ENCODE peak calls at places on chromosomes 4 and X, in four cellular contexts. A, T, O and N are unnamed samples.

GRCh38 chrX:123590842-123591491 is 141.9 kb downstream of the THOC2 start:
- DNase-seq in A (no peak), T (no peak), O (peak), N (no peak)

GRCh38 chrX:33086886-33087285 is 124.5 kb downstream of the DMD start:
- DNase-seq in A (no peak), T (no peak), O (no peak), N (no peak)

GRCh38 chr4:140721088-140721421 is 35.1 kb downstream of the TBC1D9 start:
- DNase-seq in A (no peak), T (no peak), O (no peak), N (no peak)

GRCh38 chr4:26023191-26023972 is 109.4 kb downstream of the SMIM20 start:
- DNase-seq in A (no peak), T (no peak), O (peak), N (no peak)

GRCh38 chr4:67940505-67940904 is 22.8 kb downstream of the TMPRSS11A start:
- DNase-seq in A (no peak), T (no peak), O (no peak), N (no peak)

GRCh38 chrX:123424546-123424945 is 240.5 kb downstream of the GRIA3 start:
- DNase-seq in A (no peak), T (no peak), O (no peak), N (peak)

GRCh38 chr4:155946486-155946885 is 7.2 kb downstream of the CTSO start:
- DNase-seq in A (no peak), T (no peak), O (no peak), N (no peak)

GRCh38 chr4:111228396-111228795 is 605.5 kb upstream of the PITX2 start:
- DNase-seq in A (no peak), T (no peak), O (no peak), N (no peak)

DNA sequence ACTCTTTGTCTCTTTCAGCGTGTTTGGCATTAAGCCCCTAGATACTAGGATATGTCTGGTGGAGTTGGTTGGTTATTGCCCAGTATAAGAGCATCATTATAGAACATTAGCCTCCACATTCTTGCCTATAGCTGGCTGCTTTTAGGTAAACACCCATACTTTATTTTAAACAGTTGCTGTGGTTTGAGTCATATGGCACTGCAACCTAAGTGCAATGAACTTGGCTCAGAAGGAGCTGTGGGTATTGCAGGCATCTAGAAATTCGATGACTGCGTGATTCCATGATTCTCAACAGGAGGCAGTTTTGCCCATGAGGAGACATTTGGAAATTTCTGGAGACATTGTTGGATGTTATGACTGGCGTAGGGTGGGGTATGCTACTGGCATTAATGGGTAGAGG is 49.5 kb downstream of the DCLK2 start:
- DNase-seq in A (no peak), T (no peak), O (no peak), N (no peak)
- TF ChIP-seq NR3C1 in A (no peak), T (no peak), O (no peak), N (no peak)

GRCh38 chr4:47855350-47855749 is 17.5 kb upstream of the CORIN start:
- DNase-seq in A (no peak), T (no peak), O (no peak), N (no peak)

GRCh38 chr4:47858012-47858411 is 20.1 kb upstream of the CORIN start:
- DNase-seq in A (no peak), T (no peak), O (no peak), N (no peak)

GRCh38 chr4:47849466-47849865 is 11.6 kb upstream of the CORIN start:
- DNase-seq in A (no peak), T (no peak), O (no peak), N (no peak)

GRCh38 chr4:47856713-47857112 is 18.8 kb upstream of the CORIN start:
- DNase-seq in A (no peak), T (no peak), O (no peak), N (no peak)

DNA sequence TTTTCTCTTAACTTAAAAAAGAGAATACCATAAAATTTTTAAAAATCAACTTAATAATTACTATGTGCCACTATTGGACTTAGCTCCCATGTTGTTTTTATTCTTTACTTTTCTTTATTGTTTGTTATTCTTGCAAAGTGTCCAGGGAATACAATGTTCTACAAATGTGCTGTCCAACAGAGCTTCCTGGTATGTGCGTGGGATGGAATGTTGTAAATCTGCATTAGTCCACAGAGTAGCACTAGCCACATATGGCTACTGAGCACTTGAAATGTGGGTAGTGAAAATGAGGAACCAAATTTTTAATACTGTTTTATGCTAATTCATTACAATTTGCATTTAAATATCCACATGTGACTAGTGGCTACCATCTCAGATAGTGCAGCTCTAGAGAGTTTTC is 14.3 kb upstream of the CORIN start:
- DNase-seq in A (no peak), T (no peak), O (no peak), N (no peak)
- TF ChIP-seq NR3C1 in A (no peak), T (no peak), O (no peak), N (no peak)

GRCh38 chr4:158769175-158769831 is 477 bp downstream of the FNIP2 start:
- DNase-seq in A (peak), T (peak), O (no peak), N (peak)
- TF ChIP-seq NR3C1 in A (no peak), T (no peak), O (no peak), N (no peak)

DNA sequence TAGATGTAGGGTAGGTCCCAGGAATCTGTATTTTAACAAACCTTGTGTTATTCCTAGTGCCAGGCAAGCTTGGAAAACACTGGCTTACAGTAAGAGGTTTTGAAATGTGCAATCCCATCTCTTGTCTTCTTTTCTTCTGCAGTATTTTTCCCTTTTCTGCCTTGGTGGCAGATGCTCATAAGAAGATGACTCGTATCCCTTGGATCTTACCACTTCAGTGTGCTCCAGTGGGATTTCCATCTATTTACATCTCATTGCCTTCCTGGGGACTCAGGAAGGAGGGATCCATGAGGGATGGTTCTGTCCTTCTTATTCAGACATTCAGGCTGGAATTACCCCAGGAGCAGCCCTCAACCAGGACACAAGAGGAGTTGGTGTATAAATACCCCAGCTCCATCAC is 136.6 kb downstream of the NHS start:
- DNase-seq in A (no peak), T (no peak), O (no peak), N (no peak)
- TF ChIP-seq NR3C1 in A (no peak), T (no peak), O (no peak), N (no peak)

GRCh38 chr4:57211131-57211530 is 100.9 kb upstream of the IGFBP7 start:
- DNase-seq in A (no peak), T (no peak), O (peak), N (no peak)
- TF ChIP-seq NR3C1 in A (no peak), T (no peak), O (no peak), N (no peak)

DNA sequence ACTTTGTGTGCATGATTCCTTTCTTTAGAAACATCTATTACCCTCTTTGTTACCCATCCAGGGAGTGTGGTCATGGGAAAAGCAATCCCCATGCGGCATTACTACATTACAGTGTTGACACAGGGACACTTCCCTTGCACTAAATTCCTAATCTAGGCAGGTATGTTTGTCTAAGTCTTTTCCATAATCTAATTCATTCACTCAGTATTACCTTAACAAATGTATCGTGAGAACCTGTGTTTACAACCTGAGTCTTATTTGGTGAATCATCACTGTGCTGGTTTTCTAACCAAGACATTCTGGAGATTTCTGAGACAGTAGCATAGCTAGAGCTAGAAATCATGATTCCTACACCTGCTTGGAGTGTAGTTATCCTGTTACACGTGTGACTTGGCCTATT is 326.8 kb downstream of the BMPR1B start:
- DNase-seq in A (no peak), T (no peak), O (no peak), N (peak)
- TF ChIP-seq NR3C1 in A (no peak), T (no peak), O (no peak), N (no peak)

DNA sequence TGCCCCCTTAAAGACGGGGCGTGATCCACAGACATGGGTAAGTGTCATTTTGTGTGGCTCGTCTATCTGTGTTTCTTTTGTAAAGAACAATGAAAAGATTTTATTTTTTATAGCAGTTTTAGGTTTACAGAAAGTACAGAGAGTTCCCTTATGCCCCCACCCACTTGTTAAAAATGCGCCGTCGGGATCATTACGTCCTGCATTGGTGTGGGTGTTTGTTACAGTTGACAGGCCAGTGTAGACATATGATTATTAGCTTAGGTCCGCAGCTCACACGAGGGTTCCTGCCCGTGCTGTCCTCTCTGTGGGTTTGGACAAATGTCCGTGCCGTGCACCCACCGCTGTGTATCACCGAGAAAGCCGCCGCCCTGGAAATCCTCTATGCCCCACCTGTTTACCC is 50.5 kb downstream of the RGS12 start:
- DNase-seq in A (no peak), T (no peak), O (no peak), N (no peak)
- TF ChIP-seq NR3C1 in A (no peak), T (no peak), O (no peak), N (no peak)

DNA sequence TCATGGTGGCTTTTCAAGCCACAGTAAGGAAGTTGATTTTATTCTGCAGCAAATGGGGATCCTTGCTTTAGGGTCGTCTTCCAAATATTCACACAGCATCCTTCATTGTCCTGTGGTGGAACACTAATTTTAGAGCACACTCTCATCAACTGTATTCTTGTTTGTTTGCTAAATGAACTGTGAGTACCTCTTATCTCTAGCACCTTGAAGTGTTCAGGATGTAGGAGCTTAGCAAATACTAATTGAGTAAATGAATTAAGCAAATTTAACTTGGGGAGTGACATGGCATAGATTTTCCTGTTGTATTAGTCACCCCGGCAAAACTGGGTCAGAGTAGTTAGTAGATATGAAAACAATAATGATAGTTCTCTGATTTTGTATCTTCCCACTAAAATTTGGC is 156.9 kb downstream of the UBE2NL start:
- DNase-seq in A (no peak), T (no peak), O (no peak), N (no peak)
- TF ChIP-seq NR3C1 in A (no peak), T (no peak), O (no peak), N (no peak)